ENCODE peak calls at places on chromosomes 13 and 19, in four cellular contexts. D is natural killer cell, U is neural progenitor cell, S is OCI-LY7. B is an unnamed sample.

GRCh38 chr13:25300861-25301346 is 521 bp upstream of the NUP58 start:
- DNase-seq in D (peak; percentile 28), U (peak; percentile 5), S (no peak), B (peak; percentile 40)

GRCh38 chr19:35750167-35750566 is 1.8 kb downstream of the LIN37 start:
- DNase-seq in D (no peak), U (no peak), S (no peak), B (no peak)

GRCh38 chr13:76837811-76838210 is 48.4 kb downstream of the KCTD12 start:
- DNase-seq in D (no peak), U (no peak), S (no peak), B (no peak)

GRCh38 chr13:24270639-24271131 is 38.7 kb upstream of the C1QTNF9 start:
- DNase-seq in D (peak; percentile 63), U (peak; percentile 47), S (no peak), B (peak; percentile 66)

GRCh38 chr19:51593138-51593890 is 22.2 kb downstream of the ZNF175 start:
- DNase-seq in D (no peak), U (no peak), S (no peak), B (no peak)

GRCh38 chr13:70333752-70334151 is 225.5 kb upstream of the KLHL1 start:
- DNase-seq in D (no peak), U (no peak), S (no peak), B (no peak)

GRCh38 chr19:27805848-27806247 is 1407.1 kb downstream of the UQCRFS1 start:
- DNase-seq in D (no peak), U (no peak), S (no peak), B (no peak)

GRCh38 chr19:5292453-5292842 is 48.2 kb downstream of the PTPRS start:
- DNase-seq in D (no peak), U (no peak), S (peak; percentile 67), B (no peak)

GRCh38 chr13:21218351-21219043 is 42.0 kb downstream of the MRPL57 start:
- DNase-seq in D (no peak), U (no peak), S (no peak), B (no peak)

GRCh38 chr13:51083706-51084105 is 27.4 kb downstream of the C13orf42 start:
- DNase-seq in D (no peak), U (no peak), S (no peak), B (no peak)

GRCh38 chr13:53020764-53021332 is 7.8 kb upstream of the OLFM4 start:
- DNase-seq in D (no peak), U (no peak), S (no peak), B (no peak)

GRCh38 chr13:107649071-107649470 is 566.3 kb downstream of the LIG4 start:
- DNase-seq in D (no peak), U (no peak), S (no peak), B (no peak)

GRCh38 chr19:46785980-46786235 is 2.5 kb downstream of the SLC1A5 start:
- DNase-seq in D (no peak), U (no peak), S (no peak), B (no peak)

GRCh38 chr13:44815507-44816074 is 173.7 kb downstream of the NUFIP1 start:
- DNase-seq in D (no peak), U (peak; percentile 41), S (no peak), B (no peak)

GRCh38 chr13:76711515-76712182 is 174.6 kb downstream of the KCTD12 start:
- DNase-seq in D (no peak), U (no peak), S (no peak), B (no peak)

GRCh38 chr19:10566658-10567410 is 1.0 kb upstream of the KRI1 start:
- DNase-seq in D (peak; percentile 75), U (no peak), S (peak; percentile 45), B (peak; percentile 22)

GRCh38 chr13:76830805-76831204 is 55.4 kb downstream of the KCTD12 start:
- DNase-seq in D (no peak), U (no peak), S (no peak), B (no peak)

GRCh38 chr13:24627090-24627714 is 53.0 kb upstream of the ATP12A start:
- DNase-seq in D (no peak), U (peak; percentile 88), S (no peak), B (no peak)

GRCh38 chr13:85148009-85148408 is 651.2 kb downstream of the SLITRK6 start:
- DNase-seq in D (no peak), U (peak; percentile 87), S (no peak), B (no peak)

GRCh38 chr19:40858109-40858508 is 7.9 kb upstream of the CYP2A6 start:
- DNase-seq in D (no peak), U (no peak), S (no peak), B (no peak)
- TF ChIP-seq CTCF in D (no peak), U (no peak), S (no peak), B (no peak)

GRCh38 chr19:57269515-57270250 is 10.6 kb upstream of the ZNF460 start:
- DNase-seq in D (no peak), U (no peak), S (peak; percentile 57), B (no peak)
- TF ChIP-seq CTCF in D (no peak), U (no peak), S (no peak), B (no peak)

GRCh38 chr19:43546581-43546980 is 13.6 kb downstream of the ZNF575 start:
- DNase-seq in D (no peak), U (no peak), S (no peak), B (no peak)

GRCh38 chr19:43545981-43546380 is 13.0 kb downstream of the ZNF575 start:
- DNase-seq in D (no peak), U (no peak), S (no peak), B (no peak)

GRCh38 chr19:43541920-43542650 is 9.1 kb downstream of the ZNF575 start:
- DNase-seq in D (no peak), U (no peak), S (no peak), B (no peak)

GRCh38 chr19:43544077-43544476 is 11.1 kb downstream of the ZNF575 start:
- DNase-seq in D (no peak), U (no peak), S (no peak), B (no peak)

GRCh38 chr19:43545276-43545675 is 12.3 kb downstream of the ZNF575 start:
- DNase-seq in D (no peak), U (no peak), S (no peak), B (no peak)
- TF ChIP-seq CTCF in D (no peak), U (no peak), S (no peak), B (no peak)

DNA sequence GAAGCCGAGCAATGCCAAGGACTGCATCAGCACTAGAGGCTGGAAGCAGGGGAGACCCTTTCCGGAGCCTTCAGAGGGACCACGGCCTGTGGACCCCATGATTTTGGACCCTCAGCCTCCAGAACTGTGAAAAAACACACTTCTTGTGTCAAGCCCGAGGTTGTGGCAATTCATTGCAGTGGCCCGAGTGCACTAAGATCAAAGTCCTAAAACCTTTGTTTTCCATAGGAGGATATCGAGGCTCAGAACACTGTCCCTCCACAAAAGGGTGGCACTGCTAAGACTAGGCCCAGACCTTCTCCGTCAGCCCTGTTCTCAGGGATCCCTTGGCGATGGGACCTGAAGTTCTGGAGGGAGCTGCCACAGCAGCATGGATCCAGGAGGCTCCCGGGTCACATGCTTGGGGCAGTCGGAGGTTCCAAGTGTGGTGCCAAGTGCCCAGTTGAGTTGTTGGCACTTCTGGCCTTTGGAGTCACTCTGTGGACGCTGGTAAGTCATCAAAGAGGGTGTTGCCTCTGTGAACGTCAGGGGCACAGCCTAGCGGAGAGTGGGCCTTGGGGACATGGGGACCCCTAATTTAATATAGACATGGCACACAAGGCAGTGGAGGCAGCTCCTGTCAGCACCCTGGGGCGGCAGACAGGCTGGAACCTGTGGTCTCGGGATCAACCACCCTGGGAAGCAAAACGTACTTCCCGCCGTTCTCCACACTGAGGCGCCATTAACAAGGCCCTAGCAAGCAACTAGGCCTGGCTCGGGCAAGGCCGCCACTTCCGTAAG is 199.2 kb downstream of the COL4A1 start:
- DNase-seq in D (no peak), U (peak; percentile 61), S (no peak), B (no peak)
- TF ChIP-seq CTCF in D (no peak), U (peak; percentile 56), S (no peak), B (no peak)

GRCh38 chr19:17215125-17215971 is at the start of gene USE1:
- DNase-seq in D (peak; percentile 81), U (peak; percentile 96), S (peak; percentile 95), B (peak; percentile 80)
- TF ChIP-seq CTCF in D (no peak), U (no peak), S (no peak), B (no peak)

DNA sequence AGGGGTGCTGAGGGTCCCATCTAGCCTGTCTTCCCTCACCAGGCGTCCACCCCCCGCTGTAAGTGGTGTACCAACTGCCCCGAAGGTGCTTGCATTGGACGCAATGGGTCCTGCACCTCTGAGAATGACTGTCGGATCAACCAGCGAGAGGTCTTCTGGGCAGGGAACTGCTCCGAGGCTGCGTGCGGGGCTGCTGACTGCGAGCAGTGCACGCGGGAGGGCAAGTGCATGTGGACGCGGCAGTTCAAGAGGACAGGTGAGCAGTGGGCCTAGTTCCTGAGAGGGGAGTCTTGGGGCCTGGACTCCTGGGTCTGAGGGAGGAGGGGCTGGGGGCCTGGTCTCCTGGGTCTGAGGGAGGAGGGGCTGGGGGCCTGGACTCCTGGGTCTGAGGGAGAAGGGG is 27.8 kb downstream of the CNFN start:
- DNase-seq in D (no peak), U (no peak), S (no peak), B (no peak)
- TF ChIP-seq CTCF in D (no peak), U (no peak), S (no peak), B (no peak)

DNA sequence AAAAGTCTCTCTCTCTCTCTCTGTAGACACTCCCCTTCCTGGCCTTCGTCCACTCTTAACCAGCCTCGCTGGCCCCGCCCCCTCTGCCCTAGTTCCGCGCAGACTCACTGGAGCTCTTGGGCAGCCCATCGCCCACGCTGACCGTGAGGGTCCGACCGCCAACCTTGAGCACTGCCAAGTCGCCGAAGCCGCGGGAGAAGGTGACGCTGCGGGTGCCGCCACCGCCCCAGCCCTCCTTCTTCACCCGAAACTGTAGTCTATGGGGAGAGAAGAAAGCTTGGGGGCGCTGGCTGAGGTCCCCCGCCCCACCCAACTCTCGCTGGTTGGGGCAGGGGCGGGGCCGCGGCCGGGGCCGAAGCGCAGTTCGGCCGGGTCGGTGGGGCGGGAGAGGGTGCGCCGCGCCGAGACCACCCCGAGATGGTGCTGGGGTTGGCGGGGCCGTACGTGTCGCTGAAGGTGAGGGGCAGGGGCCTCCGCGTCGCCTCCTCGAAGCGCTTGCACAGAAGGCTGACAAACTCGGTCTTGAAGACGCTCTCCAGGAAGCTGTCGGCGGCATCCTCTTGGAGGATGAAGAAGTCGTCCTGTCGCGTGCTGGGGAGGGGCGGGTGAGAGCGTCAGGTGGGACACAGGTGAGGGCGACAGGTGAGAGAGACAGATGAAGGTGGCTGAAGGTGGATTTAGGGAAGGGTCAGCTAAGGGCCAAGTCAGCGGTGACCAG is 12.5 kb upstream of the ZNF414 start:
- DNase-seq in D (no peak), U (peak; percentile 96), S (no peak), B (no peak)
- TF ChIP-seq CTCF in D (no peak), U (no peak), S (no peak), B (no peak)

DNA sequence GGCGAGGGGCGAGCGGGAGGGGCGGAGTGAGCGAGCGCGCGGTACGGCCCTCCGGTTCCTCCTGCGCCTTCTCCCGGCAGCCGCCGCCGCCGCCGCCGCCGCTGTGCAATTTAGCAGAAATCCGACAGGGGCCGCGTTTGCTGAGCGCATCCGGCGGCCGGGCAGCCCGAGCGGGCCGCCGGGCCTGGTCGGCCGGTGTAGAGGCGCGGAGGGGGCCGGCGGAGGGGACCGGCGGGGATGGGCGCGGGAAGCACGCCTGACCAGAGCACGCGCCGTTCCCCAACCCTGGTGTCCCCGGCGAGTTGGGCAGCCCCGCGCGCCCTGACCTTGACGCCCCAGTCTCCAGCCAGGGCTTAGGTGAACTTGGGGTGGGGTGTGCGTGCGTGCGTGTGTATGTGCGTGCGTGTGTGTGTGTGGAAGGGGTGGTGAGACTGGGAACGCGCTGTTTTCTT is 144.5 kb upstream of the ZNF536 start:
- DNase-seq in D (no peak), U (peak; percentile 94), S (peak; percentile 41), B (no peak)
- TF ChIP-seq CTCF in D (no peak), U (peak; percentile 64), S (peak; percentile 61), B (no peak)

B was measured in CD4-positive, alpha-beta T cell.